ENCODE peak calls at places on chromosomes 5 and 9, in ten cellular contexts. One of them, this sample, is unnamed.

GRCh38 chr9:87545858-87546257 is 48.2 kb downstream of the DAPK1 start:
- DNase-seq in HTR-8/SVneo: no peak
- DNase-seq in progenitor cell of endocrine pancreas: no peak
- DNase-seq in NCI-H2171 treated with DMSO at 0.1 percent for 48 hours: no peak
- DNase-seq in aorta: no peak
- DNase-seq in C1 segment of cervical spinal cord: no peak
- DNase-seq in putamen: no peak
- DNase-seq in sciatic nerve: no peak
- DNase-seq in RCC 7860: no peak
- DNase-seq in ecto neural progenitor cell: no peak
- DNase-seq in this sample: no peak

GRCh38 chr9:100196828-100197227 is 97.8 kb downstream of the INVS start:
- DNase-seq in putamen: no peak
- DNase-seq in progenitor cell of endocrine pancreas: no peak
- DNase-seq in C1 segment of cervical spinal cord: no peak
- DNase-seq in sciatic nerve: no peak
- DNase-seq in NCI-H2171 treated with DMSO at 0.1 percent for 48 hours: no peak
- DNase-seq in HTR-8/SVneo: no peak
- DNase-seq in ecto neural progenitor cell: no peak
- DNase-seq in aorta: no peak
- DNase-seq in RCC 7860: no peak
- DNase-seq in this sample: no peak

GRCh38 chr5:14753947-14754346 is 89.4 kb downstream of the OTULIN start:
- DNase-seq in C1 segment of cervical spinal cord: no peak
- DNase-seq in HTR-8/SVneo: no peak
- DNase-seq in ecto neural progenitor cell: no peak
- DNase-seq in sciatic nerve: no peak
- DNase-seq in putamen: no peak
- DNase-seq in progenitor cell of endocrine pancreas: no peak
- DNase-seq in aorta: no peak
- DNase-seq in RCC 7860: no peak
- DNase-seq in NCI-H2171 treated with DMSO at 0.1 percent for 48 hours: peak
- DNase-seq in this sample: no peak

GRCh38 chr5:102762828-102763227 is 7.7 kb downstream of the PAM start:
- DNase-seq in RCC 7860: no peak
- DNase-seq in HTR-8/SVneo: no peak
- DNase-seq in progenitor cell of endocrine pancreas: no peak
- DNase-seq in ecto neural progenitor cell: no peak
- DNase-seq in aorta: no peak
- DNase-seq in NCI-H2171 treated with DMSO at 0.1 percent for 48 hours: no peak
- DNase-seq in C1 segment of cervical spinal cord: no peak
- DNase-seq in putamen: no peak
- DNase-seq in sciatic nerve: no peak
- DNase-seq in this sample: no peak

GRCh38 chr5:150658121-150658520 is 2.9 kb upstream of the MYOZ3 start:
- DNase-seq in NCI-H2171 treated with DMSO at 0.1 percent for 48 hours: no peak
- DNase-seq in progenitor cell of endocrine pancreas: no peak
- DNase-seq in C1 segment of cervical spinal cord: no peak
- DNase-seq in putamen: no peak
- DNase-seq in HTR-8/SVneo: no peak
- DNase-seq in ecto neural progenitor cell: no peak
- DNase-seq in sciatic nerve: no peak
- DNase-seq in RCC 7860: no peak
- DNase-seq in aorta: peak
- DNase-seq in this sample: no peak

GRCh38 chr9:114894801-114895433 is 35.5 kb downstream of the TNFSF8 start:
- DNase-seq in sciatic nerve: no peak
- DNase-seq in ecto neural progenitor cell: no peak
- DNase-seq in C1 segment of cervical spinal cord: no peak
- DNase-seq in aorta: peak
- DNase-seq in NCI-H2171 treated with DMSO at 0.1 percent for 48 hours: no peak
- DNase-seq in putamen: no peak
- DNase-seq in progenitor cell of endocrine pancreas: no peak
- DNase-seq in RCC 7860: peak
- DNase-seq in HTR-8/SVneo: peak
- DNase-seq in this sample: no peak

GRCh38 chr5:96655506-96655905 is 6.7 kb upstream of the CAST start:
- DNase-seq in ecto neural progenitor cell: no peak
- DNase-seq in aorta: no peak
- DNase-seq in sciatic nerve: no peak
- DNase-seq in C1 segment of cervical spinal cord: no peak
- DNase-seq in putamen: no peak
- DNase-seq in NCI-H2171 treated with DMSO at 0.1 percent for 48 hours: no peak
- DNase-seq in HTR-8/SVneo: no peak
- DNase-seq in progenitor cell of endocrine pancreas: no peak
- DNase-seq in RCC 7860: no peak
- DNase-seq in this sample: no peak

GRCh38 chr9:4674783-4675182 is 4.6 kb upstream of the CDC37L1 start:
- DNase-seq in RCC 7860: no peak
- DNase-seq in aorta: no peak
- DNase-seq in sciatic nerve: no peak
- DNase-seq in putamen: no peak
- DNase-seq in HTR-8/SVneo: peak
- DNase-seq in ecto neural progenitor cell: no peak
- DNase-seq in NCI-H2171 treated with DMSO at 0.1 percent for 48 hours: no peak
- DNase-seq in progenitor cell of endocrine pancreas: no peak
- DNase-seq in C1 segment of cervical spinal cord: no peak
- DNase-seq in this sample: no peak

GRCh38 chr9:117160254-117160653 is 254.6 kb downstream of the ASTN2 start:
- DNase-seq in sciatic nerve: no peak
- DNase-seq in putamen: peak
- DNase-seq in C1 segment of cervical spinal cord: no peak
- DNase-seq in ecto neural progenitor cell: no peak
- DNase-seq in progenitor cell of endocrine pancreas: no peak
- DNase-seq in HTR-8/SVneo: no peak
- DNase-seq in RCC 7860: no peak
- DNase-seq in NCI-H2171 treated with DMSO at 0.1 percent for 48 hours: peak
- DNase-seq in aorta: no peak
- DNase-seq in this sample: no peak

GRCh38 chr9:83355024-83355444 is 183.2 kb downstream of the FRMD3 start:
- DNase-seq in NCI-H2171 treated with DMSO at 0.1 percent for 48 hours: no peak
- DNase-seq in C1 segment of cervical spinal cord: no peak
- DNase-seq in putamen: no peak
- DNase-seq in progenitor cell of endocrine pancreas: no peak
- DNase-seq in ecto neural progenitor cell: no peak
- DNase-seq in RCC 7860: no peak
- DNase-seq in sciatic nerve: no peak
- DNase-seq in HTR-8/SVneo: no peak
- DNase-seq in aorta: no peak
- DNase-seq in this sample: no peak

GRCh38 chr5:180116441-180117377 is 45.1 kb upstream of the RNF130 start:
- DNase-seq in putamen: no peak
- DNase-seq in C1 segment of cervical spinal cord: no peak
- DNase-seq in HTR-8/SVneo: no peak
- DNase-seq in progenitor cell of endocrine pancreas: no peak
- DNase-seq in RCC 7860: no peak
- DNase-seq in ecto neural progenitor cell: peak
- DNase-seq in aorta: no peak
- DNase-seq in sciatic nerve: peak
- DNase-seq in NCI-H2171 treated with DMSO at 0.1 percent for 48 hours: no peak
- DNase-seq in this sample: peak

This sample was measured in lower lobe of right lung.